ENCODE peak calls at places on chromosomes 11 and 22, in ten cellular contexts. M is cardiac fibroblast, S is chondrocyte, O is adipocyte, T is lung, L is AG04449, U is thoracic aorta, C is T-cell, Q is left cardiac atrium, V is amygdala. N is an unnamed sample.
A peak's percentile ranks its signal among the peaks of the same experiment; 100 is the strongest.

GRCh38 chr11:124865902-124866851 is 945 bp downstream of the ROBO3 start:
- DNase-seq in L (no peak), M (peak; percentile 41), T (no peak), C (peak; percentile 40), O (peak; percentile 67), V (no peak), Q (no peak), S (no peak), U (no peak), N (no peak)

GRCh38 chr11:113181094-113181493 is 133.3 kb upstream of the TTC12 start:
- DNase-seq in U (no peak), C (no peak), Q (no peak), O (no peak), T (no peak), V (no peak), L (no peak), M (no peak), S (no peak), N (no peak)

GRCh38 chr11:66934971-66935779 is 23.0 kb downstream of the PC start:
- DNase-seq in L (peak; percentile 74), U (no peak), M (peak; percentile 72), C (no peak), Q (no peak), S (no peak), T (no peak), O (peak; percentile 73), V (no peak), N (no peak)

GRCh38 chr22:22616636-22617035 is 27.8 kb upstream of the GGTLC2 start:
- DNase-seq in T (no peak), M (no peak), O (no peak), Q (no peak), C (peak; percentile 3), U (no peak), S (no peak), V (no peak), L (no peak), N (no peak)

GRCh38 chr22:24583221-24583971 is 9.5 kb downstream of the LRRC75B start:
- DNase-seq in U (no peak), C (no peak), T (no peak), O (peak; percentile 46), Q (peak; percentile 45), V (no peak), M (peak; percentile 66), L (no peak), S (peak; percentile 72), N (peak; percentile 76)

GRCh38 chr22:28670691-28671261 is 8.9 kb downstream of the TTC28 start:
- DNase-seq in T (no peak), S (no peak), M (no peak), U (no peak), L (no peak), O (no peak), C (no peak), V (no peak), Q (no peak), N (no peak)

GRCh38 chr11:10294289-10294953 is 402 bp upstream of the SBF2 start:
- DNase-seq in V (no peak), L (no peak), M (peak; percentile 88), C (no peak), Q (peak; percentile 47), S (no peak), T (no peak), U (no peak), O (peak; percentile 91), N (no peak)

GRCh38 chr11:87015645-87016044 is 22.1 kb upstream of the TMEM135 start:
- DNase-seq in M (no peak), L (no peak), U (no peak), C (no peak), V (no peak), O (no peak), T (no peak), S (no peak), Q (no peak), N (no peak)

GRCh38 chr11:66607126-66607834 is 9.2 kb upstream of the RBM14 start:
- DNase-seq in C (no peak), O (peak; percentile 72), T (peak; percentile 40), U (peak; percentile 41), L (no peak), V (no peak), S (no peak), Q (peak; percentile 80), M (peak; percentile 90), N (no peak)

GRCh38 chr11:2794947-2795346 is 90.6 kb downstream of the CDKN1C start:
- DNase-seq in C (no peak), O (no peak), T (no peak), V (no peak), L (no peak), M (no peak), U (no peak), S (peak; percentile 75), Q (peak; percentile 19), N (no peak)

GRCh38 chr11:92227233-92227593 is 2.6 kb downstream of the FAT3 start:
- DNase-seq in C (no peak), T (no peak), U (no peak), L (no peak), O (peak; percentile 1), M (no peak), S (no peak), V (no peak), Q (no peak), N (peak; percentile 54)

GRCh38 chr11:91435694-91436375 is 788.8 kb upstream of the FAT3 start:
- DNase-seq in M (no peak), L (no peak), V (no peak), T (no peak), S (no peak), C (no peak), Q (no peak), U (no peak), O (no peak), N (no peak)

GRCh38 chr11:3860360-3860759 is 4.9 kb downstream of the STIM1 start:
- DNase-seq in C (no peak), O (no peak), Q (no peak), M (no peak), U (no peak), S (no peak), T (no peak), L (no peak), V (no peak), N (no peak)

GRCh38 chr11:75576445-75577049 is 14.5 kb downstream of the SERPINH1 start:
- DNase-seq in T (peak; percentile 71), L (no peak), V (no peak), M (peak; percentile 78), O (peak; percentile 62), Q (no peak), C (no peak), U (no peak), S (no peak), N (no peak)

GRCh38 chr22:39253427-39254070 is 8.8 kb upstream of the PDGFB start:
- DNase-seq in L (peak; percentile 10), T (no peak), O (peak; percentile 72), Q (peak; percentile 70), U (peak; percentile 58), S (no peak), C (no peak), V (no peak), M (peak; percentile 75), N (no peak)

GRCh38 chr11:61174275-61174674 is 13.0 kb upstream of the VPS37C start:
- DNase-seq in Q (no peak), M (no peak), O (no peak), V (no peak), S (no peak), T (no peak), C (no peak), U (no peak), L (no peak), N (no peak)

GRCh38 chr11:102469196-102469821 is 16.7 kb upstream of the TMEM123 start:
- DNase-seq in O (peak; percentile 64), M (peak; percentile 62), Q (no peak), U (no peak), C (no peak), V (no peak), L (no peak), S (no peak), T (no peak), N (no peak)

N was measured in DMS79.